ENCODE peak calls at places on chromosomes 4 and X, in ten cellular contexts. N is vagina, A is tibial nerve, H is HCT116, T is transverse colon, Y is uterus, G is testis, Z is heart left ventricle, Q is sigmoid colon, F is ovary. J is an unnamed sample. For H3K4me1 and H3K27me3, the result is how much of the 10 kb centered on the place peaks cover.

GRCh38 chr4:56049428-56050212 is 100.9 kb downstream of the CEP135 start:
- DNase-seq in N (no peak), Z (peak), A (no peak), Y (no peak), T (peak), Q (no peak), F (no peak), G (peak), H (peak), J (peak)

GRCh38 chrX:17787557-17787956 is 50.3 kb downstream of the SCML1 start:
- DNase-seq in G (no peak), F (no peak), Q (no peak), A (no peak), N (no peak), Z (no peak), T (no peak), H (no peak), Y (no peak), J (no peak)

GRCh38 chr4:8705161-8706145 is 112.9 kb downstream of the CPZ start:
- DNase-seq in Z (no peak), A (peak), N (no peak), H (no peak), F (peak), Q (peak), T (no peak), G (no peak), Y (no peak), J (peak)

GRCh38 chr4:98522603-98523395 is 135.6 kb downstream of the TSPAN5 start:
- DNase-seq in N (no peak), T (no peak), Y (no peak), H (peak), F (no peak), Q (no peak), G (no peak), Z (no peak), A (no peak), J (no peak)

GRCh38 chr4:19319607-19320006 is 932.1 kb upstream of the SLIT2 start:
- DNase-seq in Z (no peak), F (no peak), T (no peak), H (no peak), N (no peak), G (no peak), Q (no peak), Y (no peak), A (no peak), J (no peak)

GRCh38 chr4:77021614-77022089 is 54.1 kb downstream of the CCNI start:
- DNase-seq in G (peak), N (no peak), Q (no peak), H (no peak), F (peak), Z (peak), A (no peak), T (no peak), Y (no peak), J (no peak)

GRCh38 chr4:83852085-83852451 is 316.2 kb downstream of the GPAT3 start:
- DNase-seq in Y (no peak), G (no peak), Q (no peak), H (peak), Z (no peak), N (no peak), F (no peak), A (no peak), T (no peak), J (no peak)

GRCh38 chr4:5784960-5785611 is 74.1 kb downstream of the EVC start:
- DNase-seq in N (no peak), Q (peak), T (no peak), F (no peak), H (no peak), Z (peak), A (no peak), Y (no peak), G (no peak), J (no peak)

GRCh38 chrX:68599256-68600152 is 48.0 kb upstream of the STARD8 start:
- DNase-seq in A (no peak), N (no peak), T (no peak), Y (no peak), F (no peak), G (no peak), Q (no peak), H (no peak), Z (no peak), J (no peak)

GRCh38 chrX:129006491-129006890 is 516.8 kb downstream of the SMARCA1 start:
- DNase-seq in A (no peak), G (no peak), Y (no peak), Z (no peak), N (no peak), F (no peak), T (no peak), H (no peak), Q (no peak), J (no peak)

GRCh38 chr4:111744847-111745246 is 400.4 kb upstream of the FAM241A start:
- DNase-seq in G (no peak), A (no peak), Q (no peak), T (no peak), F (no peak), Z (no peak), Y (no peak), N (no peak), H (no peak), J (no peak)

GRCh38 chr4:158823461-158823873 is 54.6 kb downstream of the FNIP2 start:
- DNase-seq in A (no peak), Y (no peak), G (no peak), T (no peak), N (no peak), Z (no peak), F (no peak), H (no peak), Q (no peak), J (no peak)

GRCh38 chr4:8385611-8386010 is 54.9 kb downstream of the ACOX3 start:
- DNase-seq in F (no peak), G (no peak), Y (no peak), A (no peak), N (no peak), H (no peak), T (no peak), Q (no peak), Z (peak), J (no peak)

GRCh38 chr4:125985856-125986255 is 671.1 kb downstream of the FAT4 start:
- DNase-seq in G (peak), F (no peak), A (no peak), Z (no peak), Q (no peak), Y (no peak), T (no peak), H (no peak), N (no peak), J (no peak)

GRCh38 chrX:47047989-47048388 is 30.3 kb upstream of the RGN start:
- DNase-seq in Z (no peak), Q (no peak), F (no peak), Y (no peak), G (no peak), H (no peak), A (no peak), N (no peak), T (no peak), J (no peak)

GRCh38 chr4:81069706-81070331 is 39.3 kb downstream of the BMP3 start:
- DNase-seq in H (peak), A (peak), Q (peak), T (peak), G (peak), Y (peak), F (peak), N (no peak), Z (peak), J (peak)

GRCh38 chr4:56050584-56050983 is 101.8 kb downstream of the CEP135 start:
- DNase-seq in Y (no peak), A (no peak), H (no peak), T (no peak), Q (no peak), F (no peak), N (no peak), G (no peak), Z (no peak), J (no peak)

GRCh38 chr4:24226018-24226417 is 336.2 kb upstream of the PPARGC1A start:
- DNase-seq in H (no peak), N (no peak), T (no peak), F (no peak), Z (no peak), Y (no peak), A (no peak), G (no peak), Q (no peak), J (no peak)

GRCh38 chrX:16466640-16467432 is 183.1 kb upstream of the S100G start:
- DNase-seq in T (no peak), Z (no peak), N (no peak), G (no peak), A (no peak), Q (no peak), Y (no peak), H (no peak), F (no peak), J (no peak)

GRCh38 chrX:261858-262390 is 19.3 kb upstream of the PLCXD1 start:
- DNase-seq in A (no peak), Q (no peak), Z (no peak), F (no peak), Y (no peak), T (no peak), N (no peak), G (no peak), H (no peak), J (no peak)

GRCh38 chr4:153170407-153170806 is 33.8 kb upstream of the TRIM2 start:
- DNase-seq in H (no peak), T (no peak), Q (no peak), Z (no peak), Y (no peak), N (no peak), G (no peak), A (no peak), F (no peak), J (no peak)

GRCh38 chr4:106021737-106022410 is 126.6 kb downstream of the NPNT start:
- DNase-seq in N (no peak), H (no peak), Y (no peak), T (no peak), Z (no peak), A (no peak), F (no peak), G (no peak), Q (no peak), J (no peak)
- H3K4me1 ChIP-seq in N (under half), H (under half), Y (under half), T (under half), Z (under half), A (under half), F (under half), G (under half), Q (under half), J (under half)

DNA sequence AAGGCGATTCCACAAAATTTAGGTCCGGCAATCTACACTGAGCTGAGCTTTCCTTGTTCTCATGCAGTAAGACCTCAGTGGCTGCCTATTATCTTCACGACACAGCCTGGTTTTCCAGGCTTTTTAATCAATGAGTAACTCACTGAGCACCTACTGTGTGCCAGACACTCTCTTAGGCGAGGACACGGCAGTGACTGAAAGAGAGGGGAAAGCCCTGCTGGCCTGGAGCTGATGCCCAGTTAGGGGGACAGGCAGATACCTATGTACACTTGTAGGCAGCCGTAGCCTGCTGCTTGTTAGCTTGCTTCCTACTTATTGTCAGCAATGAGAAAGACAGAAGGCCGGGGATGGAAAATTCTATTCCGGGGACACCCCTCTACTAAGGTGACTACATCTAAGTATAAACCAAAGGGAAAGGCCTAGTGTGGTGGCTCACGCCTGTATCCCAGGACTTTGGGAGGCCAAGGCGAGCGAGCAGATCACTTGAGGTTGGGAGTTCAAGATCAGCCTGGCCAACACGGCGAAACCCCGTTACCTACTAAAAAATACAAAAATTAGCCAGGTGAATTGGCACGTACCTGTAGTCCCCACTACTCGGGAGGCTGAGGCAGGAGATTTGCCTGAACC is 3.8 kb downstream of the WDR1 start:
- DNase-seq in A (no peak), T (no peak), F (no peak), Z (no peak), H (no peak), Q (no peak), N (no peak), G (no peak), Y (no peak), J (no peak)
- TF ChIP-seq POLR2A in A (no peak), T (no peak), F (no peak), Z (no peak), H (no peak), Q (no peak), N (no peak), G (no peak), Y (no peak), J (no peak)

GRCh38 chrX:145816607-145817298 is 876 bp upstream of the SLITRK2 start:
- DNase-seq in G (no peak), Y (no peak), T (no peak), Q (no peak), N (no peak), H (no peak), Z (no peak), A (no peak), F (no peak), J (no peak)
- H3K27me3 ChIP-seq in G (under half), Y (under half), T (under half), Q (under half), N (under half), H (under half), Z (under half), A (under half), F (under half), J (under half)

GRCh38 chrX:136210243-136210642 is 41.0 kb downstream of the MAP7D3 start:
- DNase-seq in Y (no peak), N (no peak), Q (no peak), H (no peak), T (no peak), Z (no peak), A (no peak), G (no peak), F (no peak), J (no peak)

GRCh38 chrX:136209751-136210150 is 41.4 kb downstream of the MAP7D3 start:
- DNase-seq in G (no peak), T (no peak), A (no peak), Y (no peak), Q (no peak), F (no peak), H (no peak), N (no peak), Z (no peak), J (no peak)

GRCh38 chrX:136210806-136211205 is 40.4 kb downstream of the MAP7D3 start:
- DNase-seq in Z (peak), N (no peak), F (no peak), A (no peak), G (no peak), H (no peak), Q (no peak), T (no peak), Y (no peak), J (no peak)

GRCh38 chrX:136212557-136213111 is 38.6 kb downstream of the MAP7D3 start:
- DNase-seq in H (no peak), T (no peak), Y (no peak), Q (peak), F (no peak), A (no peak), G (no peak), N (no peak), Z (no peak), J (no peak)

GRCh38 chrX:136211766-136212556 is 39.2 kb downstream of the MAP7D3 start:
- DNase-seq in G (no peak), Y (no peak), Z (no peak), H (no peak), T (no peak), A (no peak), F (no peak), N (no peak), Q (peak), J (no peak)
- H3K4me1 ChIP-seq in G (under half), Y (under half), Z (under half), H (under half), T (under half), A (under half), F (under half), N (under half), Q (under half), J (under half)